ENCODE peak calls at places on chromosome 13, in ten cellular contexts. G, W, S, N, U, X, B, E, L and F are unnamed samples.

GRCh38 chr13:36728006-36728405 is 54.2 kb downstream of the SERTM1 start:
- DNase-seq in G (no peak), N (no peak), X (no peak), U (no peak), S (no peak), W (no peak), E (no peak), B (no peak), L (no peak), F (no peak)

GRCh38 chr13:78137404-78138142 is 218.9 kb upstream of the EDNRB start:
- DNase-seq in S (peak; percentile 59), W (no peak), U (peak; percentile 47), X (peak; percentile 23), E (no peak), N (peak; percentile 66), B (peak; percentile 72), G (peak; percentile 62), L (peak; percentile 79), F (peak; percentile 18)

GRCh38 chr13:43567608-43568007 is 219.2 kb downstream of the ENOX1 start:
- DNase-seq in B (peak; percentile 64), W (no peak), U (no peak), G (peak; percentile 85), N (no peak), E (no peak), L (peak; percentile 54), S (no peak), X (no peak), F (no peak)

GRCh38 chr13:30792257-30793000 is 57.1 kb downstream of the ALOX5AP start:
- DNase-seq in N (peak; percentile 50), G (peak; percentile 97), E (peak; percentile 88), X (no peak), U (peak; percentile 92), L (peak; percentile 92), B (peak; percentile 94), S (no peak), W (peak; percentile 88), F (no peak)

GRCh38 chr13:47508518-47509228 is 492.4 kb downstream of the SUCLA2 start:
- DNase-seq in B (no peak), L (no peak), G (no peak), U (no peak), S (no peak), E (no peak), N (no peak), X (no peak), W (no peak), F (no peak)

GRCh38 chr13:36355632-36356031 is 9.4 kb upstream of the SPART start:
- DNase-seq in L (no peak), S (no peak), N (no peak), E (no peak), W (no peak), U (no peak), G (no peak), X (no peak), B (no peak), F (no peak)

GRCh38 chr13:32791545-32792172 is 205.4 kb downstream of the PDS5B start:
- DNase-seq in U (peak; percentile 5), E (no peak), S (no peak), G (peak; percentile 33), L (no peak), X (no peak), N (no peak), B (peak; percentile 35), W (no peak), F (no peak)

GRCh38 chr13:67048084-67048792 is 181.9 kb downstream of the PCDH9 start:
- DNase-seq in E (no peak), N (no peak), X (no peak), U (peak; percentile 71), L (peak; percentile 84), G (peak; percentile 95), S (no peak), B (peak; percentile 93), W (no peak), F (no peak)

GRCh38 chr13:92355213-92355612 is 871.4 kb upstream of the GPC6 start:
- DNase-seq in G (peak; percentile 23), S (peak; percentile 64), E (no peak), B (peak; percentile 5), W (no peak), X (no peak), N (peak; percentile 43), L (peak; percentile 16), U (no peak), F (no peak)

GRCh38 chr13:43285891-43286602 is 262.7 kb downstream of the DNAJC15 start:
- DNase-seq in L (peak; percentile 36), N (no peak), U (peak; percentile 17), X (no peak), E (peak; percentile 46), G (no peak), S (no peak), B (peak; percentile 68), W (no peak), F (no peak)

GRCh38 chr13:78247362-78247761 is 328.7 kb upstream of the EDNRB start:
- DNase-seq in W (no peak), N (no peak), S (no peak), U (no peak), E (no peak), B (no peak), G (no peak), X (no peak), L (peak; percentile 1), F (no peak)

GRCh38 chr13:41780736-41781708 is 179.9 kb downstream of the VWA8 start:
- DNase-seq in N (no peak), G (peak; percentile 89), X (no peak), S (no peak), E (no peak), U (no peak), W (no peak), B (peak; percentile 80), L (peak; percentile 82), F (no peak)

GRCh38 chr13:50732712-50733111 is 110.8 kb downstream of the DLEU7 start:
- DNase-seq in E (no peak), S (no peak), W (no peak), U (peak; percentile 17), X (no peak), N (no peak), L (peak; percentile 79), G (peak; percentile 86), B (peak; percentile 19), F (no peak)

GRCh38 chr13:102333320-102334181 is 68.3 kb downstream of the FGF14 start:
- DNase-seq in S (no peak), U (no peak), B (no peak), E (no peak), N (no peak), X (no peak), W (no peak), G (no peak), L (no peak), F (no peak)

GRCh38 chr13:40077396-40078027 is 422.1 kb downstream of the COG6 start:
- DNase-seq in W (no peak), S (no peak), G (no peak), B (no peak), U (no peak), L (no peak), N (no peak), E (no peak), X (no peak), F (no peak)

GRCh38 chr13:71303144-71303543 is 563.9 kb downstream of the DACH1 start:
- DNase-seq in U (no peak), N (no peak), G (no peak), S (peak; percentile 20), B (no peak), E (no peak), L (peak; percentile 11), W (no peak), X (no peak), F (no peak)

GRCh38 chr13:35966024-35966423 is 165.2 kb downstream of the DCLK1 start:
- DNase-seq in U (no peak), G (no peak), B (no peak), X (no peak), L (peak; percentile 22), W (no peak), S (no peak), N (no peak), E (no peak), F (no peak)

GRCh38 chr13:49669735-49670309 is 21.5 kb downstream of the EBPL start:
- DNase-seq in B (peak; percentile 81), W (no peak), X (peak; percentile 39), S (peak; percentile 82), L (peak; percentile 75), G (peak; percentile 62), N (peak; percentile 72), E (peak; percentile 65), U (peak; percentile 57), F (no peak)